ENCODE peak calls at places on chromosomes 6 and 20, in eight cellular contexts. Z is activated T-cell treated with anti-CD3 and anti-CD28 coated beads, Interleukin-2, amount 50 U/mL, for 1 hour; I is hypothalamus; R is NCI-H774; E is endothelial cell; C is GM13977; J is head of caudate nucleus; W is astrocyte of the spinal cord. V is an unnamed sample.

GRCh38 chr6:7919871-7920270 is 9.3 kb upstream of the TXNDC5 start:
- DNase-seq in I (no peak), R (no peak), E (no peak), C (no peak), W (peak), J (peak), Z (no peak), V (no peak)

GRCh38 chr6:159727717-159728440 is 573 bp downstream of the WTAP start:
- DNase-seq in J (no peak), I (peak), Z (no peak), W (peak), C (peak), E (peak), R (no peak), V (peak)

GRCh38 chr6:26351544-26351953 is 13.4 kb upstream of the BTN3A2 start:
- DNase-seq in I (no peak), J (no peak), E (no peak), Z (no peak), C (no peak), W (peak), R (no peak), V (peak)

GRCh38 chr6:47073125-47074110 is 31.3 kb upstream of the ADGRF1 start:
- DNase-seq in J (no peak), R (no peak), I (no peak), W (no peak), E (no peak), Z (no peak), C (peak), V (no peak)

GRCh38 chr6:45513331-45513730 is 135.6 kb upstream of the SUPT3H start:
- DNase-seq in J (no peak), C (no peak), I (no peak), Z (no peak), W (no peak), E (no peak), R (peak), V (no peak)

GRCh38 chr6:106275692-106276091 is 49.9 kb downstream of the ATG5 start:
- DNase-seq in I (no peak), Z (no peak), C (peak), E (no peak), R (peak), W (peak), J (no peak), V (no peak)

GRCh38 chr6:135675862-135676261 is 175.6 kb upstream of the PDE7B start:
- DNase-seq in W (peak), C (peak), J (no peak), E (peak), R (no peak), Z (no peak), I (no peak), V (peak)

GRCh38 chr20:24773751-24774201 is 175.3 kb upstream of the CST7 start:
- DNase-seq in R (no peak), W (peak), Z (no peak), C (peak), J (peak), E (no peak), I (no peak), V (peak)

GRCh38 chr20:45347297-45347935 is 808 bp downstream of the SDC4 start:
- DNase-seq in J (no peak), I (no peak), Z (no peak), W (no peak), R (no peak), E (no peak), C (no peak), V (no peak)

GRCh38 chr6:11380969-11381744 is 148.7 kb upstream of the NEDD9 start:
- DNase-seq in W (peak), E (no peak), J (no peak), R (no peak), C (no peak), Z (no peak), I (no peak), V (no peak)

GRCh38 chr6:26172496-26172958 is 85.3 kb downstream of the HFE start:
- DNase-seq in Z (no peak), I (no peak), J (no peak), E (no peak), R (no peak), C (no peak), W (peak), V (peak)

GRCh38 chr6:53465732-53466131 is 79.2 kb downstream of the GCLC start:
- DNase-seq in W (no peak), Z (no peak), J (no peak), R (no peak), I (no peak), C (no peak), E (no peak), V (no peak)

GRCh38 chr6:168908166-168908565 is 345.5 kb downstream of the THBS2 start:
- DNase-seq in W (peak), Z (no peak), I (no peak), J (no peak), R (no peak), E (no peak), C (no peak), V (peak)

GRCh38 chr6:67766061-67766460 is 869.0 kb upstream of the ADGRB3 start:
- DNase-seq in C (no peak), E (no peak), J (no peak), W (peak), I (no peak), R (no peak), Z (no peak), V (no peak)

GRCh38 chr20:9092101-9092500 is 23.2 kb downstream of the PLCB4 start:
- DNase-seq in C (no peak), E (no peak), W (no peak), J (no peak), I (no peak), Z (no peak), R (no peak), V (no peak)

GRCh38 chr6:152270301-152270925 is 366.7 kb downstream of the SYNE1 start:
- DNase-seq in I (no peak), W (peak), C (no peak), J (no peak), Z (no peak), E (no peak), R (no peak), V (peak)

GRCh38 chr6:143485967-143486366 is 25.6 kb downstream of the FUCA2 start:
- DNase-seq in Z (no peak), I (no peak), E (no peak), C (no peak), R (no peak), W (no peak), J (no peak), V (no peak)

GRCh38 chr6:166105341-166106075 is 62.1 kb downstream of the TBXT start:
- DNase-seq in E (no peak), J (no peak), W (no peak), R (no peak), Z (no peak), C (no peak), I (no peak), V (no peak)

GRCh38 chr6:75581231-75581630 is 20.4 kb upstream of the SENP6 start:
- DNase-seq in Z (no peak), R (no peak), W (no peak), C (no peak), E (no peak), I (no peak), J (no peak), V (no peak)

GRCh38 chr20:19433371-19434316 is 221.2 kb downstream of the SLC24A3 start:
- DNase-seq in Z (no peak), E (no peak), I (no peak), J (no peak), C (no peak), R (no peak), W (peak), V (peak)

GRCh38 chr6:5968817-5969726 is 37.7 kb downstream of the NRN1 start:
- DNase-seq in J (peak), I (no peak), E (no peak), R (peak), W (peak), C (no peak), Z (no peak), V (peak)

GRCh38 chr20:47317127-47317895 is 39.2 kb downstream of the ZMYND8 start:
- DNase-seq in E (peak), I (no peak), Z (peak), C (no peak), R (no peak), J (peak), W (peak), V (no peak)

GRCh38 chr6:90294989-90295853 is 1.4 kb downstream of the BACH2 start:
- DNase-seq in I (peak), J (peak), W (peak), C (peak), R (no peak), E (peak), Z (peak), V (peak)

GRCh38 chr6:131053546-131054240 is 9.4 kb downstream of the EPB41L2 start:
- DNase-seq in J (no peak), C (no peak), W (no peak), E (no peak), R (no peak), I (no peak), Z (no peak), V (no peak)

GRCh38 chr6:168367285-168367720 is 47.7 kb upstream of the DACT2 start:
- DNase-seq in I (no peak), W (no peak), C (no peak), J (no peak), R (no peak), E (no peak), Z (no peak), V (no peak)

GRCh38 chr6:3610896-3611295 is 140.6 kb downstream of the PXDC1 start:
- DNase-seq in E (no peak), I (no peak), R (no peak), Z (no peak), W (no peak), J (no peak), C (no peak), V (no peak)

GRCh38 chr6:162198072-162198471 is 529.5 kb downstream of the PRKN start:
- DNase-seq in W (no peak), R (no peak), I (no peak), Z (no peak), J (no peak), E (no peak), C (no peak), V (no peak)

V was measured in cardiac muscle cell.